ENCODE peak calls at places on chromosomes 4 and X, in four cellular contexts. X is thoracic aorta, J is breast epithelium, S is left lung. D is an unnamed sample.

GRCh38 chrX:22373766-22374165 is 101.1 kb downstream of the CBLL2 start:
- DNase-seq in X (no peak), J (no peak), S (no peak), D (no peak)

GRCh38 chr4:4554234-4554633 is 12.4 kb upstream of the STX18 start:
- DNase-seq in X (no peak), J (no peak), S (no peak), D (no peak)

GRCh38 chr4:169120624-169121023 is 110.6 kb upstream of the CBR4 start:
- DNase-seq in X (no peak), J (no peak), S (no peak), D (no peak)

GRCh38 chr4:15469402-15470148 is at the start of gene CC2D2A:
- DNase-seq in X (no peak), J (no peak), S (no peak), D (no peak)

GRCh38 chr4:139763205-139763604 is 97.6 kb downstream of the MGST2 start:
- DNase-seq in X (no peak), J (no peak), S (no peak), D (no peak)

GRCh38 chr4:184066584-184067300 is 150.9 kb downstream of the ENPP6 start:
- DNase-seq in X (no peak), J (no peak), S (no peak), D (no peak)

GRCh38 chrX:38891641-38892413 is 90.6 kb downstream of the MID1IP1 start:
- DNase-seq in X (no peak), J (no peak), S (no peak), D (no peak)

GRCh38 chr4:144705861-144706590 is 60.1 kb downstream of the HHIP start:
- DNase-seq in X (no peak), J (no peak), S (no peak), D (no peak)

GRCh38 chr4:99949034-99949998 is 759 bp downstream of the H2AZ1 start:
- DNase-seq in X (peak; percentile 63), J (peak; percentile 87), S (peak; percentile 93), D (peak; percentile 68)

GRCh38 chrX:28787206-28787605 is 200.0 kb downstream of the IL1RAPL1 start:
- DNase-seq in X (no peak), J (no peak), S (no peak), D (no peak)

GRCh38 chrX:97102938-97103337 is 219.2 kb downstream of the RPA4 start:
- DNase-seq in X (no peak), J (no peak), S (no peak), D (no peak)

GRCh38 chr4:136864580-136865185 is 667.6 kb downstream of the PCDH18 start:
- DNase-seq in X (no peak), J (no peak), S (no peak), D (no peak)

GRCh38 chr4:150583287-150584197 is 1.6 kb downstream of the MAB21L2 start:
- DNase-seq in X (no peak), J (no peak), S (peak; percentile 77), D (no peak)

DNA sequence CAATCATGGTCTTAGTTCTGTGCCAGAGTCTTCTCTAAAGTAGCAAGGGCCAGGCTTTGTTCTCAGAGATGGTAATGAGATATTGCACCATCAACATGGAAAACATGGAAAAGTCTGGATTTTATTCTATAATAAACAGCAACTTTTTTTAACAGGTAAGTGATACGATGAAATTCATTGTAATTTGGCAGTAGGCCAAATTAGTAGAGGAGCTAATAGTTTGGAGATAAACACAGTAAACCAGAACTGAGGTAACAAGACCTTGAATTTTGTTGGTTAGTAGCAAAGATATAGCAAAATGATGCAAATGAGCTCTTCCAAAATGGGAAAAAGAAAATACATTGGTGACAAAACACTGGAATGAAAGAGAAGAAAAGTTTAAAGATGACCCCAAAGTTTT is 126.6 kb downstream of the TET2 start:
- DNase-seq in X (no peak), J (no peak), S (no peak), D (no peak)
- H3K36me3 ChIP-seq in X (peaks cover 23% of the 10 kb centered on the region), J (peaks cover 5% of the 10 kb centered on the region), S (no peaks in the 10 kb centered on the region), D (no peaks in the 10 kb centered on the region)

DNA sequence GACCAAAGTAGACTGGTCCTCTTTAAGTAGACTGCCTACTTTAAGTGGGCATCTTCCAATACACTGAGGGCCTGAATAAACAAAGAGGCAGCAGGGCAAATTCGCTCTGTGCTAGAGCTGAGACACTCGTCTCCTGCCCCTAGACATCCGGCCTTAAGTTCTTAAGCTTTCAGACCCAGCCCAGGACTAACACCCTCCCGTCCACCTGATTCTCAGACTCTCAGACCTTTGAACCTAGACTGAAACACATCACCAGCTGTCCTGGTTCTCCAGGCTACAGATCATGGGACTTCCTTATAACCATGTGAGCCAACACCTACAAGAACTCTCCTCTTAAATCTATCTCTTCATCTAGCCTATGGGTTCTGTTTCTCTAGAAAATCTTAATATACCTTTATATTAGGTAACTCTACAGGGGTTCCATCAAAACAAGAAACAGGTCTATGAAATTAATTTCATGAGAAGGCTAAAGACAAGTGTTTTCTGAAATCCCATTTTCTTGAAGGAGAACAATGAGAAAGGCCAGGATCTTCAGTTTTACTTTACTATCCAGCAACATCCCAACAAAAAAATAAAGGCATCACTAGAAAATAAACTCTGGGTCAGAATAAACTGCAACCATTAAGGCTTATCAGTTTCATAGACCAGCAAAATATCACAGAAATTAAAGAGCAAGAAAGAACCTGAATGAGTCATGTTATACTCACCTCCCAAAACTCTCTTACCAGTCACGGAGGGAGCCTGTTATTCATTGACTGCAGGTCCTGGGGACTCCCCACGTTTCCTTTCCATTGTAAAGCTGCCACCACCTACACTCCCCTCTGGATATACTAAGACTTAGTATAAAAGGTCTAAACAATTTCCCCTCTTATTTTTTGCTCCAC is 14.8 kb downstream of the ADGRA3 start:
- DNase-seq in X (no peak), J (no peak), S (no peak), D (no peak)
- H3K4me1 ChIP-seq in X (no peaks in the 10 kb centered on the region), J (peaks cover 10% of the 10 kb centered on the region), S (no peaks in the 10 kb centered on the region), D (peaks cover 21% of the 10 kb centered on the region)

DNA sequence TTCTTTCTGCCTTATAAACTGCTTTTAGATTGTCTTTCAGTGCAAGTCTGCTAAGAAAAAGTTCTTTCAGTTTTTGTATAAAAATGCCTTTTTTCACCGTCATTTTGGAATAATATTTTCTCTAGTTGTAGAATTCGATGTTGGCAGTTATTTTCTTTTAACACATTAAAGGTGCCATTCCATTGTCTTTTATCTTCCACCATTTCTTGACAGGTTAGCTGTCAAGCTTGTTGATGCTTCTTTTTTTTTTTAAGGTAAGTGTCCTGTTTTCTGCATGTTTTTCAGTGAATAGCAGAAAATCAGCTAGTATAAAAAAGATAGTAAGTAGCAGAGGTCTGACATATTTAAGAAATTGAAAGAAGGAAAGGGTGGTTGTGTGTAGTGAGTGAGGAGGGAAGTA is 118.5 kb upstream of the NPFFR2 start:
- DNase-seq in X (no peak), J (no peak), S (no peak), D (no peak)
- H3K36me3 ChIP-seq in X (no peaks in the 10 kb centered on the region), J (no peaks in the 10 kb centered on the region), S (no peaks in the 10 kb centered on the region), D (no peaks in the 10 kb centered on the region)

GRCh38 chr4:94459462-94460161 is 7.9 kb downstream of the PDLIM5 start:
- DNase-seq in X (no peak), J (no peak), S (no peak), D (no peak)
- H3K4me1 ChIP-seq in X (peaks cover 90% of the 10 kb centered on the region), J (peaks cover 6% of the 10 kb centered on the region), S (peaks cover 7% of the 10 kb centered on the region), D (peaks cover 85% of the 10 kb centered on the region)

DNA sequence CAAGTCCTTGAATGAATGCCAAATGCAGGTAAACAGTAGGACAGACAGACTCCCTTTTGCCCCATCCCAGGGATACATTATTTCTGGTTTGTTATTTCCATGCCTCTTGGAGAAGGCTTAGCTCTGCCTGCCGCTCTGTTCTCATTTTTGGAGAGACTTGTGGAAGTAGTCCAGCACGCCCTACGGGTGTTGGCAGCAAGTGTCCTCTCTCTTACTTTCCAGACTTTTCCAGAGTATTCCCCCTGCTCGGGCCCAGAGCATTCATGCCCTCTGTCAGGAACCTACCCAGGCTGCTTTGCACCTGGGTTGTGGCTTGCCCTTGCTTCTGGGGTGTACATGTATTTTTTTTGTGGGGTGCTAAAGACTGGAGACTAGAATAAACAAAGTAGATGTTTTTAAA is 15.3 kb downstream of the SLC34A2 start:
- DNase-seq in X (no peak), J (no peak), S (no peak), D (no peak)
- H3K36me3 ChIP-seq in X (no peaks in the 10 kb centered on the region), J (no peaks in the 10 kb centered on the region), S (no peaks in the 10 kb centered on the region), D (no peaks in the 10 kb centered on the region)

DNA sequence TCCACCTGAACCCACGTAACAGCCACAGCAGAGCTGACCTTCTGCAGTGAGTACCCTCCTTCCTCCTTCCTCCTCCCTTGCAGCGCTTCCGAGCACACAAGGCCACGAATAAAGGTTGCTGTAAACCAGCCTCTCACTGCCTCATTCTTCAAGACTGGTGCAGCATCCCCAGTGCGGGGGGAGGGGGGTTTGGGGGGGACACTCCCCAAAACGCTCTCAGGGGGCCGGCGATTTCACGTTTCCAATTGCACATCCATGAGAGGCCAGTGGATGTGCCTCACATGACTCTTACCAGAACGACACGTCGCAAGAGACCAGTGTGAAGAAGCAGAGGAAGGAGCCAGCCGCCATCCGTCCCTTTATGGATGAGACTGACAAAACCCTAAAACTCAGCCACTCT is 5.2 kb downstream of the DHRSX start:
- DNase-seq in X (no peak), J (no peak), S (no peak), D (no peak)
- H3K4me1 ChIP-seq in X (peaks cover 34% of the 10 kb centered on the region), J (no peaks in the 10 kb centered on the region), S (peaks cover 21% of the 10 kb centered on the region), D (peaks cover 20% of the 10 kb centered on the region)

D was measured in esophagus squamous epithelium.